ENCODE peak calls at places on chromosomes 16 and 17, in ten cellular contexts. T is tibial nerve, L is thyroid gland, X is IMR-90, G is heart left ventricle, B is lower leg skin, U is spleen, F is A549, I is uterus, M is stomach. Q is an unnamed sample.

GRCh38 chr16:70760221-70760620 is 40.7 kb downstream of the VAC14 start:
- DNase-seq in T (no peak), L (no peak), X (no peak), G (no peak), B (no peak), U (no peak), F (no peak), I (no peak), M (no peak), Q (no peak)

GRCh38 chr17:74918906-74919305 is 4.1 kb downstream of the USH1G start:
- DNase-seq in T (no peak), L (no peak), X (no peak), G (no peak), B (no peak), U (no peak), F (no peak), I (no peak), M (no peak), Q (no peak)

GRCh38 chr16:3158014-3158497 is 23.2 kb downstream of the ZNF213 start:
- DNase-seq in T (no peak), L (no peak), X (no peak), G (no peak), B (peak), U (no peak), F (no peak), I (no peak), M (no peak), Q (no peak)

GRCh38 chr16:88533945-88534641 is 36.1 kb upstream of the ZC3H18 start:
- DNase-seq in T (peak), L (peak), X (peak), G (peak), B (peak), U (peak), F (peak), I (peak), M (peak), Q (peak)

GRCh38 chr17:42422958-42423712 is at the start of gene CAVIN1:
- DNase-seq in T (peak), L (peak), X (peak), G (peak), B (peak), U (peak), F (peak), I (peak), M (peak), Q (peak)

GRCh38 chr16:66569131-66569530 is 2.9 kb downstream of the CMTM1 start:
- DNase-seq in T (no peak), L (no peak), X (peak), G (no peak), B (no peak), U (no peak), F (no peak), I (no peak), M (no peak), Q (no peak)

GRCh38 chr16:84753412-84754325 is 53.9 kb downstream of the USP10 start:
- DNase-seq in T (no peak), L (no peak), X (no peak), G (no peak), B (no peak), U (no peak), F (no peak), I (no peak), M (no peak), Q (no peak)

GRCh38 chr17:14756469-14756868 is 455.6 kb downstream of the HS3ST3B1 start:
- DNase-seq in T (no peak), L (no peak), X (no peak), G (no peak), B (no peak), U (no peak), F (no peak), I (no peak), M (no peak), Q (no peak)

GRCh38 chr17:55093358-55093757 is 124.8 kb downstream of the STXBP4 start:
- DNase-seq in T (no peak), L (no peak), X (no peak), G (no peak), B (no peak), U (no peak), F (no peak), I (no peak), M (no peak), Q (no peak)

GRCh38 chr16:16073884-16074781 is 124.7 kb downstream of the ABCC1 start:
- DNase-seq in T (no peak), L (peak), X (peak), G (no peak), B (no peak), U (no peak), F (peak), I (no peak), M (peak), Q (no peak)

GRCh38 chr16:21654881-21655280 is 2.5 kb upstream of the IGSF6 start:
- DNase-seq in T (no peak), L (no peak), X (no peak), G (no peak), B (no peak), U (no peak), F (no peak), I (no peak), M (no peak), Q (no peak)

GRCh38 chr16:19008245-19008644 is 24.5 kb downstream of the TMC7 start:
- DNase-seq in T (no peak), L (no peak), X (peak), G (no peak), B (no peak), U (peak), F (no peak), I (no peak), M (no peak), Q (no peak)

GRCh38 chr17:60468371-60468770 is 46.1 kb downstream of the CHCT1 start:
- DNase-seq in T (no peak), L (no peak), X (peak), G (no peak), B (no peak), U (no peak), F (no peak), I (no peak), M (no peak), Q (no peak)

GRCh38 chr17:60256174-60256573 is 106.4 kb downstream of the CA4 start:
- DNase-seq in T (no peak), L (no peak), X (peak), G (no peak), B (no peak), U (no peak), F (no peak), I (no peak), M (no peak), Q (no peak)

GRCh38 chr16:66476328-66477027 is 49.4 kb downstream of the BEAN1 start:
- DNase-seq in T (no peak), L (no peak), X (no peak), G (no peak), B (peak), U (peak), F (peak), I (no peak), M (no peak), Q (peak)

GRCh38 chr17:49565948-49566491 is 9.7 kb upstream of the NXPH3 start:
- DNase-seq in T (peak), L (peak), X (no peak), G (peak), B (no peak), U (peak), F (no peak), I (peak), M (peak), Q (peak)

GRCh38 chr17:33292184-33292980 is 713 bp downstream of the ASIC2 start:
- DNase-seq in T (no peak), L (no peak), X (peak), G (no peak), B (no peak), U (no peak), F (peak), I (no peak), M (no peak), Q (no peak)

GRCh38 chr17:27570578-27570914 is 60.4 kb upstream of the LGALS9 start:
- DNase-seq in T (no peak), L (no peak), X (no peak), G (no peak), B (no peak), U (peak), F (no peak), I (no peak), M (no peak), Q (no peak)

GRCh38 chr17:38579934-38580333 is 25.8 kb downstream of the SRCIN1 start:
- DNase-seq in T (no peak), L (no peak), X (peak), G (peak), B (no peak), U (no peak), F (peak), I (peak), M (peak), Q (no peak)

GRCh38 chr17:7248811-7249210 is 2.7 kb downstream of the CTDNEP1 start:
- DNase-seq in T (no peak), L (no peak), X (no peak), G (no peak), B (no peak), U (no peak), F (no peak), I (no peak), M (no peak), Q (no peak)

GRCh38 chr17:74055508-74056160 is 147.8 kb upstream of the RPL38 start:
- DNase-seq in T (no peak), L (peak), X (no peak), G (no peak), B (no peak), U (no peak), F (no peak), I (no peak), M (no peak), Q (no peak)

GRCh38 chr17:77449908-77450741 is 309.4 kb downstream of the SEC14L1 start:
- DNase-seq in T (peak), L (peak), X (peak), G (peak), B (no peak), U (peak), F (no peak), I (peak), M (peak), Q (peak)

GRCh38 chr16:23356941-23357340 is 54.8 kb downstream of the SCNN1B start:
- DNase-seq in T (no peak), L (no peak), X (no peak), G (no peak), B (no peak), U (peak), F (no peak), I (no peak), M (no peak), Q (no peak)

GRCh38 chr16:89200850-89201466 is 621 bp upstream of the SLC22A31 start:
- DNase-seq in T (no peak), L (no peak), X (no peak), G (no peak), B (no peak), U (peak), F (no peak), I (no peak), M (no peak), Q (peak)

GRCh38 chr17:76714822-76715461 is 4.2 kb upstream of the MXRA7 start:
- DNase-seq in T (peak), L (peak), X (peak), G (peak), B (peak), U (peak), F (peak), I (peak), M (peak), Q (peak)

GRCh38 chr17:77200711-77201110 is 59.9 kb downstream of the SEC14L1 start:
- DNase-seq in T (no peak), L (no peak), X (no peak), G (peak), B (no peak), U (no peak), F (peak), I (no peak), M (no peak), Q (no peak)

GRCh38 chr16:73056911-73057310 is 9.0 kb upstream of the ZFHX3 start:
- DNase-seq in T (no peak), L (no peak), X (no peak), G (no peak), B (no peak), U (no peak), F (no peak), I (no peak), M (no peak), Q (no peak)

GRCh38 chr16:80197790-80198201 is 343.0 kb upstream of the DYNLRB2 start:
- DNase-seq in T (no peak), L (no peak), X (peak), G (no peak), B (no peak), U (no peak), F (peak), I (no peak), M (no peak), Q (no peak)
- TF ChIP-seq POLR2A in T (no peak), L (no peak), X (no peak), G (no peak), B (no peak), U (no peak), F (no peak), I (no peak), M (no peak), Q (no peak)

GRCh38 chr17:79220201-79220714 is 145.6 kb downstream of the ENGASE start:
- DNase-seq in T (no peak), L (no peak), X (no peak), G (no peak), B (no peak), U (no peak), F (no peak), I (no peak), M (no peak), Q (no peak)
- H3K4me3 ChIP-seq in T (no peak), L (no peak), X (no peak), G (no peak), B (no peak), U (no peak), F (no peak), I (no peak), M (peak), Q (no peak)

DNA sequence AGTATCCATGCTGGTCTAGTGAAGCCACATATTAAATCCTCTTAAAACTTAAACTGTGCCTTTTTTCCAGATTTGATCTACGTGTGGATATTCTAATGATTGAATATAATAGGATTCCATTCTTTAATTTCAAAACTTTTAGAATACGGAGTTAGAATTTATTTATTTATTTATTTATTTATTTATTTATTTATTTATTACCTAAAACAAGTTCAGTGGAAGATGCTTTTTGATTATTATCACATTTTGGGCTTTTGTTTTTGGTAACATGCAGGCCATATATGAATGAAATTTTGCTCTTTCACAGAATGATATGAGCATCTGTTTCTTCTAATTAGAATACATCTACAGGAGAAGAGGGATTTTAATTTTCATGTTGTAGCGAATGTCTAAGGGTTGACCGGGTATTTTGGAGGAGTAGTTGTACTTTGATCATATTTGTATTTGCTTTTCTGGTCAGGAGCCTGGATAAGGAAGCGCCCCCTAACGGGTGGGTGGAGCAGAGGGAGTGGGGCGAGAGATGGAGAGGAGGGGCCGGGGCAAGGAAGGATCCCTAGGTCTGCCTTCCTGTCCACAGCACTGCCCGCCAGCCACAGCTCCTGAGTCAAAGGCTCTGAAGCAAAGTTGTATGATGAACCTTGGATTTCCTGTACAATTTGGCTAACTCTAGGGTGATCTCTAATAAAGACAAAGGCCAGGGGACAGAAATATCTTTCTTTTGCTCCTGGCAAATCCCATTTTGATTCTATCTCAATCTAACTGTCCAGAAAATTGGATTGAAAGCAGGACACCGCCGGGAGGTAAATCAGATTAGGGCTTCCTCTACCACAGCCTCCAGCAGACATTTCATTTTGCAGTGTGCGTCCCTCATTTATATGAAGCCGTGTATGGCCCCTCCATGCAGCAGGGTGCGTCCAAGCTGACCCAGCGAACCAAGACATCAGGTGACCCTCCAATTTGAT is 149.1 kb downstream of the PRKCA start:
- DNase-seq in T (no peak), L (no peak), X (no peak), G (no peak), B (peak), U (no peak), F (peak), I (no peak), M (peak), Q (no peak)
- TF ChIP-seq CTCF in T (no peak), L (no peak), X (peak), G (no peak), B (no peak), U (no peak), F (peak), I (no peak), M (no peak), Q (no peak)

GRCh38 chr17:47905221-47905733 is 9.2 kb downstream of the SP2 start:
- DNase-seq in T (peak), L (peak), X (peak), G (peak), B (no peak), U (no peak), F (no peak), I (peak), M (peak), Q (peak)
- TF ChIP-seq POLR2A in T (no peak), L (peak), X (no peak), G (no peak), B (no peak), U (no peak), F (no peak), I (no peak), M (no peak), Q (no peak)

DNA sequence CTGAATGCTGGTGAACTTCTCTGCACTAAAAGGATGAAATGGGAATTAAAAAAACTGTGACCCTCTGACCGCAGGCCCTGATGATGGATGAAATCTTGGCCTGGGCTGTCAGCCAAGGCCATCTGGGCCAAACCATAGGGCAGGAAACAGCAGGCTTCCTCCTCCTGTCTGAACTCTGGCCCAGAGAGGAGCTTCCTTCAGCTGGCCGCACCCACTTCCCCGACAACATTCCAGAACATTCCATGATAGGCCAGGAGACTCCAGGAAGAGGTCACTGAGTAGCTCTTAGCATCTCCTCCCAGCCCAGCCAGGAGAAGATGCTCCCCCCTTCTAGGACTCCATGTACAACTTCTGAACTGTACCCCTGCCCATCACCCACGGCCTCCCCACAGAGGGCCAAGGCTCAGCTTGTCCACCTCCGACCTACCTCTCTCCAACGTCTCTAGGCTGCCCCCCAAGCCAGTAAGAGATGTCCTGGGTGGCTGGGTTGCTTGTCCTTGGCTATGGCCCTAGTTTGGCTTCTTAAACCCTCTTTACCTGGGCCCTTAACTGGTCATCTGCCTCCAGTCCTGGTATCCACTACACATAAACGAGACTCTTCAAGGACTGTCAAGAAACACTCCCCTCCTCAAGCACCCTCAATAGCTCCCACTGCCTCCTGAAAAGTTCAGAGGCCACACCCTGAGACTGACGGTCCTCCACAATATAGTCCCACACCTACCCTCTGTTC is 1.7 kb downstream of the RPH3AL start:
- DNase-seq in T (peak), L (peak), X (no peak), G (peak), B (peak), U (peak), F (peak), I (peak), M (peak), Q (peak)
- H3K4me3 ChIP-seq in T (no peak), L (no peak), X (no peak), G (no peak), B (no peak), U (no peak), F (peak), I (no peak), M (peak), Q (no peak)

GRCh38 chr17:81082177-81083073 is 47.5 kb downstream of the BAIAP2 start:
- DNase-seq in T (no peak), L (peak), X (no peak), G (peak), B (no peak), U (no peak), F (no peak), I (no peak), M (peak), Q (no peak)

GRCh38 chr17:81081217-81081616 is 46.3 kb downstream of the BAIAP2 start:
- DNase-seq in T (no peak), L (no peak), X (no peak), G (no peak), B (no peak), U (peak), F (no peak), I (no peak), M (no peak), Q (no peak)

GRCh38 chr17:81081619-81082176 is 46.7 kb downstream of the BAIAP2 start:
- DNase-seq in T (no peak), L (no peak), X (no peak), G (no peak), B (no peak), U (no peak), F (no peak), I (no peak), M (peak), Q (no peak)

GRCh38 chr17:81083125-81083765 is 48.3 kb downstream of the BAIAP2 start:
- DNase-seq in T (no peak), L (peak), X (no peak), G (peak), B (no peak), U (peak), F (no peak), I (peak), M (peak), Q (no peak)

DNA sequence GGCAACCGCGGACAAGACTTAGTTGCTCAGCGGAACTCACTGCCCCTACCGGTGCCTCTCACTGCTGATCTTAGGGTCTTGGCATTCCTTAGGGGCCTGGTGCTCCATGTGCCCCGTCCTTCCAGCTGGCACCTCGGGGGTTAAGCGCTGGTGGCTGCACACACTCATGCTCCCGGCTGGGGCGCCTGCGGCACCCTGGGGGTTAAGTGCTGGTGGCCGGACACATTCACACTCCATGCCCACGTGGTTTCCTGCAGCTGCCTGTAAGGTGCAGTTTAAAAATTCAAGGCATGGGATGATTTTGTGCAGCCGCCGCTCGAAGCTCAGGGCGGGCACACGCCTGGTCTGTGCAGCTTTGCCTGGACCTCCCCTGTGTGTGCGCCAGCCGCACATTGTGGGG is 45.1 kb downstream of the BAIAP2 start:
- DNase-seq in T (no peak), L (no peak), X (no peak), G (no peak), B (no peak), U (no peak), F (no peak), I (no peak), M (no peak), Q (no peak)
- TF ChIP-seq CTCF in T (no peak), L (no peak), X (no peak), G (no peak), B (no peak), U (no peak), F (no peak), I (no peak), M (no peak), Q (no peak)

DNA sequence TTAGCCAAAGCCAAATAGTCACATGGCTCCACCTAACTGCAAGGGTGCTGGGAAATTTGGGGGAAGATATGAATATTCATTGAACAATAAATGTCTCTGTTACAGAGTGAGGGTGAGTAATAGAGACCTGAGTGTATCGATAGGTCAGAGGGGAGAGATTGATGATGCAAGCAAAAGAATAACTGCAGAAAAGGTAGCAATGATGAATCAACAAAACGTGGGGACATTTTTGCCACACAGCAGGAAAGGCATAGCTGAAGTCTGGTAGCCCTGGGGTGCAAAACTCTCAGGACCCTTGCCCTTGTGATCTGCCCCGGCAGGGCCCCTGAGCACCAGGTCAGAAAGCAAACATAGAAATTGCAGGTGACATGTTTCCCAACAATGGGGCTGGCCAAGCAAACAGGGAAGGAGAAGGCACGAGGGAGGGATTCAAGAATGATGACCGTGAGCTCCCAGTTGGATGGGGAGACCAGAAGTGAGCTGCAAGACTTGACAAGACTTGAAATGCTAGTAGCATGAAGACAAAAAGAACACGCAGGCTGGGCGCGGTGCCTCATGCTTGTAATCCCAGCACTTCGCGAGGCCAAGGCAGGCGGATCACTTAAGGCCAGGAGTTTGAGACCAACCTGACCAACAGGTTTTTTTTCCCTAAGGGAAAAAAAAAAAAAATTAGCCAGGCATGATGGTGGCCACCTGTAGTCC is 12.7 kb upstream of the HERPUD1 start:
- DNase-seq in T (no peak), L (no peak), X (no peak), G (no peak), B (no peak), U (no peak), F (no peak), I (no peak), M (no peak), Q (no peak)
- TF ChIP-seq POLR2A in T (no peak), L (no peak), X (no peak), G (no peak), B (no peak), U (no peak), F (no peak), I (no peak), M (no peak), Q (no peak)

Q was measured in ovary.